ENCODE peak calls at places on chromosomes 6 and 20, in eight cellular contexts. One of them, this sample, is unnamed.

GRCh38 chr6:129955584-129955983 is 62.8 kb upstream of the L3MBTL3 start:
- ATAC-seq in K562: no peak
- ATAC-seq in HepG2: no peak
- ATAC-seq in upper lobe of left lung: no peak
- ATAC-seq in Panc1: no peak
- ATAC-seq in HCT116: no peak
- ATAC-seq in GM23338: no peak
- ATAC-seq in GM12878: no peak
- ATAC-seq in this sample: no peak

GRCh38 chr6:21024621-21025020 is 490.4 kb downstream of the CDKAL1 start:
- ATAC-seq in K562: no peak
- ATAC-seq in upper lobe of left lung: no peak
- ATAC-seq in GM23338: no peak
- ATAC-seq in HCT116: no peak
- ATAC-seq in HepG2: peak; percentile 33
- ATAC-seq in GM12878: no peak
- ATAC-seq in Panc1: no peak
- ATAC-seq in this sample: no peak

GRCh38 chr6:161038229-161039003 is 46.8 kb downstream of the MAP3K4 start:
- ATAC-seq in GM23338: no peak
- ATAC-seq in upper lobe of left lung: peak; percentile 69
- ATAC-seq in GM12878: peak; percentile 89
- ATAC-seq in HCT116: peak; percentile 86
- ATAC-seq in K562: peak; percentile 16
- ATAC-seq in HepG2: no peak
- ATAC-seq in Panc1: peak; percentile 58
- ATAC-seq in this sample: peak; percentile 69

GRCh38 chr20:35181731-35182130 is 9.9 kb downstream of the PROCR start:
- ATAC-seq in Panc1: no peak
- ATAC-seq in GM23338: no peak
- ATAC-seq in upper lobe of left lung: no peak
- ATAC-seq in HCT116: no peak
- ATAC-seq in GM12878: no peak
- ATAC-seq in K562: no peak
- ATAC-seq in HepG2: no peak
- ATAC-seq in this sample: no peak

GRCh38 chr20:20303742-20304141 is 64.2 kb upstream of the INSM1 start:
- ATAC-seq in Panc1: no peak
- ATAC-seq in K562: no peak
- ATAC-seq in HepG2: no peak
- ATAC-seq in upper lobe of left lung: no peak
- ATAC-seq in HCT116: no peak
- ATAC-seq in GM23338: peak; percentile 50
- ATAC-seq in GM12878: no peak
- ATAC-seq in this sample: peak; percentile 83

GRCh38 chr6:125255201-125255600 is 46.6 kb downstream of the HDDC2 start:
- ATAC-seq in HepG2: no peak
- ATAC-seq in HCT116: no peak
- ATAC-seq in upper lobe of left lung: no peak
- ATAC-seq in GM23338: no peak
- ATAC-seq in Panc1: no peak
- ATAC-seq in GM12878: peak; percentile 28
- ATAC-seq in K562: no peak
- ATAC-seq in this sample: no peak

GRCh38 chr6:56339524-56339923 is 92.1 kb upstream of the COL21A1 start:
- ATAC-seq in HepG2: no peak
- ATAC-seq in GM23338: no peak
- ATAC-seq in upper lobe of left lung: no peak
- ATAC-seq in Panc1: no peak
- ATAC-seq in K562: no peak
- ATAC-seq in GM12878: no peak
- ATAC-seq in HCT116: no peak
- ATAC-seq in this sample: no peak

GRCh38 chr20:19991826-19992225 is 25.3 kb upstream of the NAA20 start:
- ATAC-seq in Panc1: no peak
- ATAC-seq in upper lobe of left lung: no peak
- ATAC-seq in HCT116: no peak
- ATAC-seq in GM12878: peak; percentile 35
- ATAC-seq in K562: no peak
- ATAC-seq in HepG2: no peak
- ATAC-seq in GM23338: no peak
- ATAC-seq in this sample: no peak

GRCh38 chr6:3208775-3209113 is 18.7 kb downstream of the TUBB2B start:
- ATAC-seq in HCT116: peak; percentile 8
- ATAC-seq in HepG2: no peak
- ATAC-seq in Panc1: no peak
- ATAC-seq in upper lobe of left lung: no peak
- ATAC-seq in K562: no peak
- ATAC-seq in GM23338: no peak
- ATAC-seq in GM12878: no peak
- ATAC-seq in this sample: no peak

GRCh38 chr6:43426928-43427405 is 374 bp upstream of the ABCC10 start:
- ATAC-seq in GM12878: no peak
- ATAC-seq in upper lobe of left lung: no peak
- ATAC-seq in HepG2: no peak
- ATAC-seq in GM23338: peak; percentile 74
- ATAC-seq in Panc1: no peak
- ATAC-seq in K562: no peak
- ATAC-seq in HCT116: no peak
- ATAC-seq in this sample: no peak

GRCh38 chr6:42075159-42075838 is 25.0 kb downstream of the TAF8 start:
- ATAC-seq in GM12878: peak; percentile 68
- ATAC-seq in HCT116: peak; percentile 90
- ATAC-seq in upper lobe of left lung: peak; percentile 66
- ATAC-seq in K562: peak; percentile 90
- ATAC-seq in Panc1: peak; percentile 86
- ATAC-seq in HepG2: peak; percentile 74
- ATAC-seq in GM23338: peak; percentile 82
- ATAC-seq in this sample: peak; percentile 63

GRCh38 chr6:41939091-41939847 is 2.3 kb downstream of the CCND3 start:
- ATAC-seq in HCT116: no peak
- ATAC-seq in HepG2: no peak
- ATAC-seq in Panc1: no peak
- ATAC-seq in GM12878: no peak
- ATAC-seq in upper lobe of left lung: peak; percentile 13
- ATAC-seq in K562: peak; percentile 58
- ATAC-seq in GM23338: peak; percentile 20
- ATAC-seq in this sample: no peak

GRCh38 chr6:30707281-30707850 is 9.7 kb downstream of the MDC1 start:
- ATAC-seq in GM12878: no peak
- ATAC-seq in GM23338: no peak
- ATAC-seq in HepG2: no peak
- ATAC-seq in K562: peak; percentile 11
- ATAC-seq in upper lobe of left lung: no peak
- ATAC-seq in HCT116: peak; percentile 25
- ATAC-seq in Panc1: peak; percentile 44
- ATAC-seq in this sample: no peak

GRCh38 chr6:106731144-106731842 is 101.9 kb downstream of the QRSL1 start:
- ATAC-seq in GM23338: no peak
- ATAC-seq in K562: no peak
- ATAC-seq in HepG2: peak; percentile 95
- ATAC-seq in Panc1: no peak
- ATAC-seq in GM12878: no peak
- ATAC-seq in upper lobe of left lung: no peak
- ATAC-seq in HCT116: no peak
- ATAC-seq in this sample: no peak

GRCh38 chr20:63494420-63495166 is 4.3 kb downstream of the EEF1A2 start:
- ATAC-seq in GM23338: no peak
- ATAC-seq in upper lobe of left lung: no peak
- ATAC-seq in K562: no peak
- ATAC-seq in HepG2: no peak
- ATAC-seq in Panc1: no peak
- ATAC-seq in GM12878: no peak
- ATAC-seq in HCT116: no peak
- ATAC-seq in this sample: no peak

GRCh38 chr20:25008388-25009217 is 16.1 kb upstream of the APMAP start:
- ATAC-seq in upper lobe of left lung: no peak
- ATAC-seq in GM23338: no peak
- ATAC-seq in Panc1: no peak
- ATAC-seq in HCT116: no peak
- ATAC-seq in HepG2: no peak
- ATAC-seq in K562: no peak
- ATAC-seq in GM12878: no peak
- ATAC-seq in this sample: no peak

GRCh38 chr6:37204014-37204751 is 34.2 kb downstream of the PIM1 start:
- ATAC-seq in Panc1: peak; percentile 39
- ATAC-seq in HepG2: peak; percentile 12
- ATAC-seq in K562: peak; percentile 53
- ATAC-seq in HCT116: no peak
- ATAC-seq in GM12878: no peak
- ATAC-seq in upper lobe of left lung: no peak
- ATAC-seq in GM23338: no peak
- ATAC-seq in this sample: no peak

GRCh38 chr20:60101201-60101893 is 143.1 kb downstream of the CDH26 start:
- ATAC-seq in GM23338: no peak
- ATAC-seq in HepG2: no peak
- ATAC-seq in Panc1: no peak
- ATAC-seq in GM12878: no peak
- ATAC-seq in K562: no peak
- ATAC-seq in upper lobe of left lung: peak; percentile 84
- ATAC-seq in HCT116: no peak
- ATAC-seq in this sample: no peak

GRCh38 chr6:14360565-14360964 is 243.0 kb downstream of the CD83 start:
- ATAC-seq in HepG2: no peak
- ATAC-seq in K562: no peak
- ATAC-seq in GM12878: no peak
- ATAC-seq in HCT116: no peak
- ATAC-seq in Panc1: no peak
- ATAC-seq in upper lobe of left lung: no peak
- ATAC-seq in GM23338: no peak
- ATAC-seq in this sample: no peak

GRCh38 chr6:108635505-108636226 is 74.9 kb downstream of the FOXO3 start:
- ATAC-seq in K562: peak; percentile 67
- ATAC-seq in Panc1: peak; percentile 48
- ATAC-seq in HCT116: no peak
- ATAC-seq in GM23338: no peak
- ATAC-seq in HepG2: no peak
- ATAC-seq in GM12878: peak; percentile 60
- ATAC-seq in upper lobe of left lung: peak; percentile 76
- ATAC-seq in this sample: no peak
- TF ChIP-seq POLR2AphosphoS5 in K562: no peak
- TF ChIP-seq POLR2AphosphoS5 in Panc1: no peak
- TF ChIP-seq POLR2AphosphoS5 in HCT116: no peak
- TF ChIP-seq POLR2AphosphoS5 in GM23338: no peak
- TF ChIP-seq POLR2AphosphoS5 in HepG2: no peak
- TF ChIP-seq POLR2AphosphoS5 in GM12878: no peak
- TF ChIP-seq POLR2AphosphoS5 in upper lobe of left lung: peak; percentile 30
- TF ChIP-seq POLR2AphosphoS5 in this sample: no peak

GRCh38 chr6:11648436-11648775 is 110.9 kb downstream of the TMEM170B start:
- ATAC-seq in HCT116: no peak
- ATAC-seq in K562: no peak
- ATAC-seq in upper lobe of left lung: no peak
- ATAC-seq in Panc1: no peak
- ATAC-seq in GM12878: no peak
- ATAC-seq in HepG2: no peak
- ATAC-seq in GM23338: no peak
- ATAC-seq in this sample: no peak

GRCh38 chr6:11653028-11653583 is 115.6 kb downstream of the TMEM170B start:
- ATAC-seq in GM23338: no peak
- ATAC-seq in HCT116: no peak
- ATAC-seq in HepG2: no peak
- ATAC-seq in upper lobe of left lung: no peak
- ATAC-seq in GM12878: peak; percentile 80
- ATAC-seq in Panc1: no peak
- ATAC-seq in K562: no peak
- ATAC-seq in this sample: no peak

GRCh38 chr6:11648889-11649288 is 111.3 kb downstream of the TMEM170B start:
- ATAC-seq in GM23338: no peak
- ATAC-seq in upper lobe of left lung: no peak
- ATAC-seq in GM12878: no peak
- ATAC-seq in HepG2: no peak
- ATAC-seq in K562: no peak
- ATAC-seq in Panc1: no peak
- ATAC-seq in HCT116: no peak
- ATAC-seq in this sample: no peak

GRCh38 chr6:11650297-11650696 is 112.7 kb downstream of the TMEM170B start:
- ATAC-seq in upper lobe of left lung: peak; percentile 6
- ATAC-seq in K562: no peak
- ATAC-seq in Panc1: peak; percentile 30
- ATAC-seq in HepG2: no peak
- ATAC-seq in GM23338: peak; percentile 94
- ATAC-seq in HCT116: no peak
- ATAC-seq in GM12878: no peak
- ATAC-seq in this sample: peak; percentile 47

GRCh38 chr6:11650711-11651110 is 113.2 kb downstream of the TMEM170B start:
- ATAC-seq in GM23338: no peak
- ATAC-seq in HCT116: no peak
- ATAC-seq in Panc1: no peak
- ATAC-seq in HepG2: peak; percentile 40
- ATAC-seq in upper lobe of left lung: no peak
- ATAC-seq in GM12878: no peak
- ATAC-seq in K562: no peak
- ATAC-seq in this sample: peak; percentile 7
- H3K27ac ChIP-seq in GM23338: peak overlapping the region; percentile 95
- H3K27ac ChIP-seq in HCT116: no peak overlapping the region
- H3K27ac ChIP-seq in Panc1: no peak overlapping the region
- H3K27ac ChIP-seq in HepG2: no peak overlapping the region
- H3K27ac ChIP-seq in upper lobe of left lung: peak overlapping the region; percentile 52
- H3K27ac ChIP-seq in GM12878: no peak overlapping the region
- H3K27ac ChIP-seq in K562: no peak overlapping the region
- H3K27ac ChIP-seq in this sample: peak overlapping the region; percentile 35

GRCh38 chr20:44182863-44183262 is 4.1 kb downstream of the JPH2 start:
- ATAC-seq in K562: no peak
- ATAC-seq in upper lobe of left lung: no peak
- ATAC-seq in GM12878: no peak
- ATAC-seq in HepG2: no peak
- ATAC-seq in Panc1: no peak
- ATAC-seq in GM23338: no peak
- ATAC-seq in HCT116: no peak
- ATAC-seq in this sample: no peak
- H3K4me1 ChIP-seq in K562: peaks cover 4% of the 10 kb centered on the region
- H3K4me1 ChIP-seq in upper lobe of left lung: peaks cover 10% of the 10 kb centered on the region
- H3K4me1 ChIP-seq in GM12878: no peaks in the 10 kb centered on the region
- H3K4me1 ChIP-seq in HepG2: peaks cover 19% of the 10 kb centered on the region
- H3K4me1 ChIP-seq in Panc1: peaks cover 6% of the 10 kb centered on the region
- H3K4me1 ChIP-seq in GM23338: peaks cover 17% of the 10 kb centered on the region
- H3K4me1 ChIP-seq in HCT116: peaks cover 14% of the 10 kb centered on the region
- H3K4me1 ChIP-seq in this sample: no peaks in the 10 kb centered on the region

DNA sequence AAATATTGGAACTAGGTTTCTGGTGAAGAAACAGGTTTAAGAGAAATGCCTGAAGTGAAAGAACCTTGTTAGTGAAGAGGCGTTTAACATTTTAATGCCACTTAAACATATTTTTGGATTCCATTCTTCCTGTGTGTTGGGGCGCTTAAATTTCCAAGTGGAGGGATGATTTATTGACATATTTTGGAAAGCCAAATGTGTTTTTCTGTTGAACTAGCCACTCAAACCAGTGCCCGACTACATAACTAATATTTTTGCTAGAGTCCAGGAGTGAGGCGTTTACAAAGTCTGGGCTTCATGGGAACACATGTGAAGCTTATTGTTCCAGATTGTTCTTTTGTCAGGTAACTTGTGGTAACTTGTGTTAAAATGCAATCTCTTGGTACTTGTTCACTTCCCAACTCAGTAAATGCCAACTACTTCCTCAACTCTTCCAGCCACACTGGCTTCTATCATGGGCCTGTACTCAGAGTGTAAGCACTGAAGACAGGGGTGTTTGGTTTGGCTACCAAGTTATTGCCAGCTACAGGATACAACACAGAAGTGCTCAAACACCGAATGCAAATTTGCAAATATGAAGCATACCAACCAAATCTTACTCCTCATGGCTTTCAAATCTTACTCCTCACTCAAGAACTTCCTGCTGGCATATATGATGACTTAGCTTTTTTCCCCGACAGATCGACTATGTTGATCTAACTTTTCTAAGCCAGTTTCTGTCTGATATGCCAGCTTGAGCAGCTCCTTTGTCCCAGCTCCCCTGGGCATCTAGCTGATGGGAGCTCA is 2.0 kb upstream of the ZNFX1 start:
- ATAC-seq in HepG2: no peak
- ATAC-seq in HCT116: no peak
- ATAC-seq in K562: no peak
- ATAC-seq in Panc1: no peak
- ATAC-seq in GM23338: no peak
- ATAC-seq in GM12878: no peak
- ATAC-seq in upper lobe of left lung: no peak
- ATAC-seq in this sample: no peak
- TF ChIP-seq POLR2AphosphoS5 in HepG2: peak; percentile 43
- TF ChIP-seq POLR2AphosphoS5 in HCT116: peak; percentile 40
- TF ChIP-seq POLR2AphosphoS5 in K562: peak; percentile 61
- TF ChIP-seq POLR2AphosphoS5 in Panc1: peak; percentile 67
- TF ChIP-seq POLR2AphosphoS5 in GM23338: no peak
- TF ChIP-seq POLR2AphosphoS5 in GM12878: peak; percentile 76
- TF ChIP-seq POLR2AphosphoS5 in upper lobe of left lung: no peak
- TF ChIP-seq POLR2AphosphoS5 in this sample: no peak

This sample was measured in gastroesophageal sphincter.